ENCODE peak calls at places on chromosomes 11 and 22, in seven cellular contexts. Y is HepG2, V is IMR-90, O is neuronal stem cell, P is neural progenitor cell, N is MM.1S, T is H1. Z is an unnamed sample.

GRCh38 chr22:32622004-32622761 is 147.6 kb downstream of the FBXO7 start:
- DNase-seq in Y (peak), V (peak), O (peak), P (peak), N (no peak), T (peak), Z (no peak)

GRCh38 chr22:47444746-47445065 is 682.3 kb downstream of the TBC1D22A start:
- DNase-seq in Y (no peak), V (no peak), O (no peak), P (no peak), N (no peak), T (no peak), Z (no peak)

GRCh38 chr11:19633276-19633675 is 79.4 kb upstream of the NAV2 start:
- DNase-seq in Y (no peak), V (no peak), O (no peak), P (no peak), N (no peak), T (no peak), Z (no peak)

GRCh38 chr22:24230911-24231656 is 13.8 kb downstream of the GGT5 start:
- DNase-seq in Y (no peak), V (no peak), O (no peak), P (peak), N (peak), T (peak), Z (no peak)

GRCh38 chr22:42389137-42389536 is 43.1 kb downstream of the NFAM1 start:
- DNase-seq in Y (no peak), V (no peak), O (no peak), P (no peak), N (no peak), T (no peak), Z (peak)

GRCh38 chr11:66715346-66716085 is 13.5 kb downstream of the SPTBN2 start:
- DNase-seq in Y (no peak), V (no peak), O (no peak), P (no peak), N (no peak), T (no peak), Z (no peak)

GRCh38 chr11:32891657-32892354 is 805 bp upstream of the QSER1 start:
- DNase-seq in Y (no peak), V (no peak), O (no peak), P (no peak), N (no peak), T (no peak), Z (no peak)

GRCh38 chr22:44661070-44661469 is 40.9 kb upstream of the PRR5 start:
- DNase-seq in Y (no peak), V (no peak), O (no peak), P (peak), N (no peak), T (peak), Z (no peak)

GRCh38 chr11:121551463-121551862 is 98.7 kb upstream of the SORL1-AS1 start:
- DNase-seq in Y (no peak), V (no peak), O (no peak), P (no peak), N (no peak), T (peak), Z (no peak)

GRCh38 chr22:39117585-39118191 is 20.6 kb downstream of the APOBEC3H start:
- DNase-seq in Y (peak), V (peak), O (no peak), P (peak), N (peak), T (no peak), Z (no peak)

GRCh38 chr11:38791346-38791961 is 2193.4 kb upstream of the RAG2 start:
- DNase-seq in Y (peak), V (peak), O (peak), P (peak), N (peak), T (no peak), Z (no peak)

GRCh38 chr11:126355324-126355925 is at the start of gene ST3GAL4:
- DNase-seq in Y (peak), V (peak), O (peak), P (peak), N (peak), T (peak), Z (no peak)

GRCh38 chr11:3205261-3206127 is 13.1 kb downstream of the MRGPRG start:
- DNase-seq in Y (no peak), V (no peak), O (no peak), P (no peak), N (peak), T (no peak), Z (no peak)

GRCh38 chr11:128135451-128135850 is 451.9 kb downstream of the ETS1 start:
- DNase-seq in Y (no peak), V (no peak), O (peak), P (peak), N (no peak), T (no peak), Z (no peak)

GRCh38 chr11:120125005-120125404 is 12.9 kb downstream of the TRIM29 start:
- DNase-seq in Y (peak), V (peak), O (no peak), P (no peak), N (no peak), T (no peak), Z (no peak)

GRCh38 chr11:112797072-112797471 is 164.1 kb upstream of the NCAM1 start:
- DNase-seq in Y (no peak), V (no peak), O (peak), P (peak), N (no peak), T (no peak), Z (no peak)

GRCh38 chr11:11037162-11037732 is 179.4 kb upstream of the ZBED5 start:
- DNase-seq in Y (no peak), V (no peak), O (no peak), P (no peak), N (no peak), T (no peak), Z (no peak)

GRCh38 chr22:39931271-39931670 is 28.9 kb upstream of the TMA7B start:
- DNase-seq in Y (no peak), V (no peak), O (no peak), P (no peak), N (no peak), T (no peak), Z (no peak)

GRCh38 chr22:39820266-39820665 is 73.3 kb downstream of the ENTHD1 start:
- DNase-seq in Y (no peak), V (peak), O (no peak), P (no peak), N (no peak), T (no peak), Z (no peak)

GRCh38 chr11:9573775-9574555 is 495 bp downstream of the WEE1 start:
- DNase-seq in Y (no peak), V (no peak), O (no peak), P (peak), N (peak), T (no peak), Z (no peak)

GRCh38 chr11:64850979-64851567 is 6.6 kb upstream of the CDC42BPG start:
- DNase-seq in Y (no peak), V (no peak), O (no peak), P (no peak), N (peak), T (peak), Z (no peak)

GRCh38 chr11:73652046-73652730 is 5.8 kb downstream of the PLEKHB1 start:
- DNase-seq in Y (peak), V (no peak), O (peak), P (peak), N (no peak), T (peak), Z (no peak)

GRCh38 chr22:32206774-32207758 is 2.2 kb upstream of the RFPL2 start:
- DNase-seq in Y (peak), V (no peak), O (no peak), P (peak), N (peak), T (peak), Z (no peak)

GRCh38 chr11:43072096-43072495 is 239.7 kb upstream of the API5 start:
- DNase-seq in Y (no peak), V (no peak), O (no peak), P (peak), N (no peak), T (no peak), Z (no peak)
- H3K4me3 ChIP-seq in Y (no peak), V (no peak), O (no peak), P (no peak), N (no peak), T (no peak), Z (no peak)

GRCh38 chr11:57647960-57648776 is 1.5 kb downstream of the YPEL4 start:
- DNase-seq in Y (no peak), V (no peak), O (no peak), P (no peak), N (no peak), T (peak), Z (no peak)
- H3K4me2 ChIP-seq in Y (no peak), V (peak), O (peak), P (peak), N (peak), T (peak), Z (peak)

GRCh38 chr22:37218399-37218770 is 6.1 kb upstream of the SSTR3 start:
- DNase-seq in Y (no peak), V (no peak), O (no peak), P (no peak), N (peak), T (no peak), Z (no peak)
- H3K4me3 ChIP-seq in Y (no peak), V (no peak), O (no peak), P (no peak), N (peak), T (no peak), Z (no peak)

GRCh38 chr22:21823740-21824438 is 43.6 kb downstream of the MAPK1 start:
- DNase-seq in Y (no peak), V (peak), O (no peak), P (no peak), N (no peak), T (no peak), Z (no peak)

GRCh38 chr22:21827628-21828267 is 39.7 kb downstream of the MAPK1 start:
- DNase-seq in Y (no peak), V (no peak), O (no peak), P (no peak), N (no peak), T (no peak), Z (no peak)

GRCh38 chr22:21826204-21826603 is 41.2 kb downstream of the MAPK1 start:
- DNase-seq in Y (no peak), V (no peak), O (no peak), P (no peak), N (no peak), T (no peak), Z (no peak)

GRCh38 chr22:21828268-21828638 is 39.2 kb downstream of the MAPK1 start:
- DNase-seq in Y (no peak), V (peak), O (no peak), P (no peak), N (no peak), T (no peak), Z (no peak)

GRCh38 chr22:21824439-21824912 is 43.0 kb downstream of the MAPK1 start:
- DNase-seq in Y (no peak), V (no peak), O (no peak), P (no peak), N (no peak), T (no peak), Z (no peak)
- H3K4me2 ChIP-seq in Y (no peak), V (peak), O (no peak), P (no peak), N (no peak), T (no peak), Z (no peak)

Z was measured in keratinocyte.